ENCODE peak calls at places on chromosomes 12 and 14, in seven cellular contexts. X is ovary, Y is A673, D is stomach, C is psoas muscle, F is GM23248, H is right atrium auricular region. J is an unnamed sample.

GRCh38 chr12:54360717-54361456 is 3.4 kb downstream of the GPR84 start:
- DNase-seq in C (peak; percentile 85), Y (peak; percentile 90), F (peak; percentile 79), D (peak; percentile 87), H (no peak), X (peak; percentile 85), J (peak; percentile 37)

GRCh38 chr14:37145395-37145794 is 27.0 kb downstream of the SLC25A21 start:
- DNase-seq in X (no peak), H (no peak), F (peak; percentile 31), Y (no peak), C (no peak), D (no peak), J (no peak)

GRCh38 chr14:55281316-55281839 is 10.2 kb downstream of the FBXO34 start:
- DNase-seq in H (no peak), D (no peak), F (no peak), Y (no peak), C (no peak), X (no peak), J (no peak)

GRCh38 chr14:75363570-75364227 is 64.1 kb upstream of the JDP2 start:
- DNase-seq in C (no peak), H (no peak), X (no peak), D (no peak), F (peak; percentile 61), Y (no peak), J (no peak)

GRCh38 chr12:53345486-53346195 is 9.5 kb upstream of the SP7 start:
- DNase-seq in F (peak; percentile 72), Y (peak; percentile 94), D (peak; percentile 30), C (peak; percentile 78), H (no peak), X (no peak), J (no peak)

GRCh38 chr12:3542911-3543310 is 51.9 kb downstream of the PRMT8 start:
- DNase-seq in X (no peak), C (no peak), Y (no peak), D (no peak), H (no peak), F (no peak), J (no peak)

GRCh38 chr12:109223211-109223610 is 85.9 kb downstream of the FOXN4 start:
- DNase-seq in F (no peak), D (no peak), Y (no peak), H (no peak), C (no peak), X (no peak), J (no peak)

GRCh38 chr12:39605501-39605900 is 14.1 kb downstream of the ABCD2 start:
- DNase-seq in D (no peak), C (no peak), Y (no peak), F (no peak), X (no peak), H (no peak), J (no peak)

GRCh38 chr12:131087302-131087818 is 133.7 kb downstream of the ADGRD1 start:
- DNase-seq in C (no peak), H (peak; percentile 23), D (peak; percentile 19), X (peak; percentile 9), F (no peak), Y (no peak), J (no peak)

GRCh38 chr14:105931808-105932483 is 405.6 kb downstream of the TMEM121 start:
- DNase-seq in C (peak; percentile 21), D (peak; percentile 9), X (no peak), Y (no peak), H (no peak), F (no peak), J (no peak)

GRCh38 chr12:106744600-106744999 is 29.9 kb upstream of the RIC8B start:
- DNase-seq in F (no peak), C (no peak), Y (no peak), H (no peak), X (no peak), D (no peak), J (no peak)

GRCh38 chr12:129746318-129746717 is 157.5 kb downstream of the TMEM132D start:
- DNase-seq in Y (no peak), D (no peak), F (no peak), C (no peak), X (no peak), H (no peak), J (no peak)

GRCh38 chr12:56413392-56413791 is 35.8 kb downstream of the TIMELESS start:
- DNase-seq in C (no peak), H (no peak), F (no peak), X (no peak), Y (no peak), D (no peak), J (no peak)

GRCh38 chr12:79886917-79887519 is 47.9 kb downstream of the PPP1R12A start:
- DNase-seq in D (no peak), H (no peak), C (no peak), X (no peak), Y (peak; percentile 71), F (peak; percentile 71), J (no peak)

GRCh38 chr12:57452181-57452936 is 2.7 kb upstream of the INHBE start:
- DNase-seq in C (peak; percentile 64), Y (no peak), F (peak; percentile 93), D (no peak), X (no peak), H (no peak), J (no peak)

GRCh38 chr12:69999561-69999960 is 174.5 kb downstream of the MYRFL start:
- DNase-seq in F (no peak), D (no peak), X (no peak), Y (no peak), H (no peak), C (no peak), J (no peak)

GRCh38 chr12:43836455-43836989 is 641 bp downstream of the TMEM117 start:
- DNase-seq in X (no peak), H (no peak), Y (peak; percentile 60), D (no peak), C (no peak), F (peak; percentile 56), J (no peak)

GRCh38 chr12:111337371-111337770 is 31.5 kb downstream of the PHETA1 start:
- DNase-seq in F (no peak), Y (no peak), H (no peak), C (no peak), D (no peak), X (no peak), J (no peak)

GRCh38 chr12:126385785-126386184 is 1320.5 kb downstream of the AACS start:
- DNase-seq in F (peak; percentile 3), C (no peak), X (no peak), D (no peak), Y (no peak), H (no peak), J (no peak)

GRCh38 chr14:73785834-73786631 is 65.6 kb upstream of the PTGR2 start:
- DNase-seq in F (peak; percentile 96), D (peak; percentile 79), X (peak; percentile 71), Y (peak; percentile 78), H (peak; percentile 90), C (peak; percentile 91), J (peak; percentile 79)

GRCh38 chr12:94930772-94931171 is 72.7 kb downstream of the NDUFA12 start:
- DNase-seq in C (no peak), F (no peak), Y (no peak), X (no peak), D (no peak), H (no peak), J (no peak)

GRCh38 chr12:47271800-47272230 is 192.1 kb upstream of the AMIGO2 start:
- DNase-seq in C (no peak), D (no peak), X (no peak), Y (no peak), F (peak; percentile 12), H (no peak), J (no peak)

DNA sequence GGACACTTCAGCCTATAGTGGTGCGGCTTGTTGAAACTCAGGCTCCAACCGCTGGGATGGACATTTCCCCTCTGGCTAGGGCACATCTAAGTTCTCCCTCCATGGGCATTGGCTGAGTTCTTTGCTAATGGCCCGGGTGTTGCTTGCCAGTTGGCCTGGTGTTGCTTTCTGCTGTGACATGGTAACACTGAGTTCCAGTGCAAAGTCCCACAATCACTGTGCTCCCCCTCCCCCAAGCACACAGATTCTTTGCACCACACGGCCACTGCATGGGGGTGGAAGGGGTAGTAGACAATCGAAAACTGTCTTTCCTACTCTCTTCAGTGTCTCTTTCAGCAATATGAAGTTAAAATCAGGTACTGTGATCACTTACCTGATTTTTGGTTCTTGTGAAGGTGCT is 308.2 kb downstream of the FUT8 start:
- DNase-seq in X (no peak), C (no peak), D (no peak), Y (no peak), H (no peak), F (no peak), J (no peak)
- H3K4me1 ChIP-seq in X (no peaks in the 10 kb centered on the region), C (no peaks in the 10 kb centered on the region), D (no peaks in the 10 kb centered on the region), Y (no peaks in the 10 kb centered on the region), H (no peaks in the 10 kb centered on the region), F (no peaks in the 10 kb centered on the region), J (peaks cover 11% of the 10 kb centered on the region)

DNA sequence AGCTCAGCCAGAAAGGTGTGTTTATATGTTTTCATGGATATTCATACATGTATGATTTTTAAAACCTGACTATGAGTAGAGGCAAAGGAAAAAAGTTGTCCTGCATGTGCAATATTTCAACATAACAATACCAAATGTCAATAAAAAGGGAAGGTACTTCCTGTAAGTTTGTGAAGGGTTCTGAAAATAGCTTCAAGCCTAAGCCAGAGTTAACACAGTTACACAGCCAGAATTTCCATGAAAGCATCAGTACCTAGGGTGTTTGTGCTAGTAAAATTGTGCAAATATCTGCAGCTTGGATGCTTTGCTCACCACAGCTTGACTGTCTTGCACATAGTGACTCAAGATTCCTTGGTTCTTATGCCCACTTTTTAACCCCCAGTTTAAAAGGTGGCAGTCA is 193.2 kb upstream of the FAR2 start:
- DNase-seq in D (no peak), F (peak; percentile 23), C (no peak), Y (no peak), X (no peak), H (no peak), J (no peak)
- H3K4me1 ChIP-seq in D (no peaks in the 10 kb centered on the region), F (peaks cover 41% of the 10 kb centered on the region), C (no peaks in the 10 kb centered on the region), Y (no peaks in the 10 kb centered on the region), X (no peaks in the 10 kb centered on the region), H (no peaks in the 10 kb centered on the region), J (no peaks in the 10 kb centered on the region)

DNA sequence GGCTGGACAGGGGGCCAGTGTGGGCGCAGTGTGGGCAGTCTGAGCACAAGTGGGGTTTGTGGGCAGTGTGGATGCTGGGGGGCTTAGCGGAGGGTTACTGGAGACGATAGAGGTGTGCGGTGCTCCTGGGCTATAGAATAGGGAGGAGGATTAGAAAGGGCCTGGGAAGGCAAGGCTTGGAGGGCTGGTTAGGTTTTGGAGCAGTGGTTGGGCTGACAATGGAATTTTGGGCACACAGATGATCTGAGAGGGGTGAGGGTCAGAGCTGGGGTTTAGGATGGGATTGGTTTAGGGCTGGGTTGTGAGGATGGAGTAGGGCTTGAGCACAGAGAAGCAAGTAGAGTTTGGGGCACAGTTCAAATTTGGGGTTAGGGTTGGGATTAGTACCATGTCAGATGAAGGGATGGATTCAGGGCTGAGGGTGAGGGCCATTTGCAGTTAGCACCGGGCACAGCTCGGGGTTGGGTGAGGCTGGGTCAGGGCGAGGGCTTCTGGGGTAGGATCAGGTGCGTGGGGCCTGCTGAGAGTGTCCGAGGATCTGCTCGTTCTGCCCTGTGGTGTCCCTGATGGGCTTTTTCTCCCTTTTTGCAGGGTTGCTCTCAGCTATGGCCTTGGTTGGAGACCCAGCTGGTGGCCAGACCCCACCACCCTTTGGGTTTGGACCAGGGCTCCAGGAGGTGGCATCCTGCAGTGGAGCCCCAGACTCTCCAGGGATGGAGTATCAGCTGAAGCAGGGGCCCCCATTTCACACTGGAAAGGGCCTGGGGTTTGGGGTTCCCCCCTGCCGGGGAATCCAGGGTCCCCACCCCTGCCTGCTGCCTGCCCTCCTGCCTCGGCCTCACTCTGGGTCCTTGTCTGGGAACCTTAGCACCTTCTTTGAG is 45.6 kb downstream of the KRT80 start:
- DNase-seq in C (no peak), H (no peak), D (no peak), F (no peak), Y (no peak), X (no peak), J (no peak)
- H3K4me1 ChIP-seq in C (peaks cover 21% of the 10 kb centered on the region), H (no peaks in the 10 kb centered on the region), D (peaks cover 56% of the 10 kb centered on the region), F (peaks cover 40% of the 10 kb centered on the region), Y (no peaks in the 10 kb centered on the region), X (peaks cover 4% of the 10 kb centered on the region), J (no peaks in the 10 kb centered on the region)

GRCh38 chr14:104359969-104360442 is 219.6 kb upstream of the C14orf180 start:
- DNase-seq in Y (no peak), F (no peak), H (no peak), C (no peak), X (no peak), D (no peak), J (no peak)
- H3K4me1 ChIP-seq in Y (no peaks in the 10 kb centered on the region), F (no peaks in the 10 kb centered on the region), H (no peaks in the 10 kb centered on the region), C (no peaks in the 10 kb centered on the region), X (no peaks in the 10 kb centered on the region), D (peaks cover 21% of the 10 kb centered on the region), J (no peaks in the 10 kb centered on the region)